ENCODE peak calls at places on chromosome 13, in eight cellular contexts. Y is amygdala, J is HFF-Myc, N is dorsolateral prefrontal cortex, L is NCI-H2081, O is heart left ventricle, A is keratinocyte, P is nucleus accumbens. W is an unnamed sample.

GRCh38 chr13:100665403-100665802 is 9.2 kb downstream of the TMTC4 start:
- DNase-seq in P (no peak), N (no peak), L (no peak), J (no peak), Y (no peak), O (no peak), A (no peak), W (no peak)

GRCh38 chr13:77894743-77895142 is 23.9 kb downstream of the EDNRB start:
- DNase-seq in L (no peak), J (no peak), Y (no peak), O (peak), N (no peak), A (no peak), P (no peak), W (no peak)

GRCh38 chr13:112761701-112762689 is 72.2 kb downstream of the ATP11A start:
- DNase-seq in P (no peak), O (peak), A (no peak), L (no peak), J (no peak), Y (no peak), N (no peak), W (no peak)

GRCh38 chr13:37870895-37871550 is 1.5 kb upstream of the TRPC4 start:
- DNase-seq in P (no peak), O (no peak), L (no peak), Y (no peak), J (peak), A (no peak), N (no peak), W (no peak)

GRCh38 chr13:77374786-77375185 is 47.9 kb upstream of the MYCBP2 start:
- DNase-seq in Y (no peak), L (no peak), N (peak), J (no peak), A (no peak), P (no peak), O (no peak), W (no peak)

GRCh38 chr13:36358352-36358751 is 12.2 kb upstream of the SPART start:
- DNase-seq in P (no peak), J (no peak), O (no peak), A (no peak), L (no peak), Y (no peak), N (no peak), W (no peak)

GRCh38 chr13:23433171-23434153 is at the start of gene SACS:
- DNase-seq in O (no peak), N (peak), J (no peak), A (no peak), P (peak), Y (peak), L (peak), W (no peak)

GRCh38 chr13:46716821-46717220 is 80.1 kb downstream of the ESD start:
- DNase-seq in L (no peak), J (no peak), Y (no peak), P (no peak), A (no peak), O (no peak), N (no peak), W (no peak)

GRCh38 chr13:67224148-67224846 is 5.8 kb downstream of the PCDH9 start:
- DNase-seq in O (peak), Y (peak), P (peak), J (peak), A (peak), N (peak), L (peak), W (no peak)

GRCh38 chr13:111219306-111219705 is 101.1 kb upstream of the TEX29 start:
- DNase-seq in A (no peak), O (peak), N (peak), P (no peak), J (no peak), Y (no peak), L (no peak), W (no peak)

GRCh38 chr13:27573265-27573664 is 47.1 kb downstream of the LNX2 start:
- DNase-seq in L (no peak), N (no peak), Y (no peak), J (no peak), O (no peak), P (no peak), A (no peak), W (no peak)

GRCh38 chr13:21256351-21256761 is 79.9 kb downstream of the MRPL57 start:
- DNase-seq in J (no peak), P (no peak), N (no peak), L (no peak), Y (no peak), A (no peak), O (no peak), W (no peak)

GRCh38 chr13:43285891-43286602 is 262.7 kb downstream of the DNAJC15 start:
- DNase-seq in O (no peak), J (no peak), Y (no peak), P (no peak), L (peak), N (no peak), A (no peak), W (no peak)

GRCh38 chr13:91133941-91134772 is 213.3 kb upstream of the MIR17HG start:
- DNase-seq in P (peak), N (peak), A (peak), Y (peak), L (peak), J (peak), O (peak), W (no peak)

GRCh38 chr13:112178769-112179168 is 111.8 kb downstream of the SOX1 start:
- DNase-seq in O (no peak), L (no peak), Y (no peak), N (no peak), A (no peak), J (no peak), P (no peak), W (no peak)